ENCODE peak calls at places on chromosomes 1 and 21, in four cellular contexts. M is HepG2, K is K562, G is GM12878. N is an unnamed sample.
A peak's percentile ranks its signal among the peaks of the same experiment; 100 is the strongest.

GRCh38 chr1:201013991-201014815 is 9.3 kb downstream of the KIF21B start:
- DNase-seq in M (no peak), K (peak; percentile 63), G (no peak), N (no peak)

GRCh38 chr1:15218287-15219279 is 28.4 kb upstream of the FHAD1 start:
- DNase-seq in M (no peak), K (no peak), G (peak; percentile 7), N (peak; percentile 98)

GRCh38 chr1:84598846-84599741 is 24.9 kb upstream of the CTBS start:
- DNase-seq in M (no peak), K (no peak), G (peak; percentile 51), N (peak; percentile 93)

GRCh38 chr1:179026813-179027664 is 1.3 kb downstream of the FAM20B start:
- DNase-seq in M (peak; percentile 65), K (no peak), G (no peak), N (no peak)

GRCh38 chr1:91771717-91772116 is 114.2 kb downstream of the TGFBR3 start:
- DNase-seq in M (no peak), K (no peak), G (no peak), N (no peak)

GRCh38 chr21:17853393-17854275 is 34.5 kb upstream of the C21orf91 start:
- DNase-seq in M (no peak), K (no peak), G (no peak), N (no peak)

GRCh38 chr1:47205918-47206317 is 16.1 kb upstream of the PDZK1IP1 start:
- DNase-seq in M (no peak), K (no peak), G (no peak), N (no peak)

GRCh38 chr1:2984399-2985061 is 36.7 kb upstream of the ACTRT2 start:
- DNase-seq in M (no peak), K (no peak), G (no peak), N (no peak)

GRCh38 chr1:178632619-178633018 is 92.4 kb upstream of the RALGPS2 start:
- DNase-seq in M (no peak), K (no peak), G (no peak), N (no peak)

GRCh38 chr1:41493117-41493536 is 8.6 kb upstream of the EDN2 start:
- DNase-seq in M (no peak), K (peak; percentile 80), G (no peak), N (peak; percentile 25)

GRCh38 chr1:201742955-201743805 is 85.8 kb upstream of the IPO9 start:
- DNase-seq in M (no peak), K (no peak), G (no peak), N (no peak)

GRCh38 chr1:6239213-6239752 is 3.5 kb upstream of the ICMT start:
- DNase-seq in M (no peak), K (no peak), G (no peak), N (no peak)

GRCh38 chr1:50972766-50973165 is 2.7 kb downstream of the CDKN2C start:
- DNase-seq in M (no peak), K (no peak), G (no peak), N (no peak)
- H3K36me3 ChIP-seq in M (peaks cover 4% of the 10 kb centered on the region), K (peaks cover 17% of the 10 kb centered on the region), G (no peaks in the 10 kb centered on the region), N (no peaks in the 10 kb centered on the region)

DNA sequence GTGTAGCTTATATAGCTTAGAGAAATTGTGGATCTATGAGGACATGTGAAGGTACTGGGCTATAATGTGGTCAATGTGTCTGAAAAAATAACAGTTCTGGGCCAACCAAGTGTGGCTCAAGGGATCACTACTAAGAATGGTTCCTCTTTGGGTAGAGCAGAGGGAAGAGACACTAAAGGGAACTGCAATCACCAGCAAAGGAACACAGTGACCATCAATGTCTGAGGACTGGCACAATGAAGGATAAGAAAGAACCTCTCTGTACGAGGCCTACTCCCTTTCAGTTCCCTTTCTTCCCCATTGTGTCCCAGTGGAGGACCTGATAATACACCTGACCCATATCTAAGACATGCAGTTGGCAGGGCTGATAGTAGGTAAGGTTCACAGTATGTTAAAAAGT is 89.9 kb upstream of the JAK1 start:
- DNase-seq in M (no peak), K (no peak), G (no peak), N (no peak)
- TF ChIP-seq MYC in M (no peak), K (no peak), G (no peak), N (no peak)

GRCh38 chr1:110595311-110595710 is 10.8 kb downstream of the KCNA2 start:
- DNase-seq in M (no peak), K (no peak), G (no peak), N (no peak)
- H3K27me3 ChIP-seq in M (no peaks in the 10 kb centered on the region), K (no peaks in the 10 kb centered on the region), G (no peaks in the 10 kb centered on the region), N (no peaks in the 10 kb centered on the region)

DNA sequence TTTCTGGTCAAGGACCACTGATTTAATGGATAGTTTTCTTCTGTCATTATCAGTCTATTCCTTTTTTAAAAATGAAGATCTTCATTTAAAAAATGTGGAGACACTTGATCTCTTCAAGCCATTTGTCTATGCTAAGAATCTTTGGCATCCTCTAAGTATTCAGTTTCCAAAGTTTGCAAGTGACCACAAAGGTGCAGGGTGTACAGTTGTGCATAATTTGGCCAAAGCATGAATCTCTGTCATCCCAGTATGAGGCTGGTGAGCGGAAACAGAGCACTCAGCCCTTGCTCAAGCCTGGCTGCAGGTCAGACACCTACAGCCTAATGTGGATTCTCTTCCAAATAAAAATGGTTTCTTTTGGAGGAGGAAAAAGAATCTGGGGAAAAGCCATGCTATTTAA is 19.8 kb downstream of the PARP1 start:
- DNase-seq in M (no peak), K (no peak), G (no peak), N (no peak)
- H3K36me3 ChIP-seq in M (peaks cover 92% of the 10 kb centered on the region), K (peaks cover 99% of the 10 kb centered on the region), G (peaks cover 50% of the 10 kb centered on the region), N (peaks cover 11% of the 10 kb centered on the region)